ENCODE peak calls at places on chromosomes 1 and 21, in four cellular contexts. D, T, R and B are unnamed samples.

GRCh38 chr1:51734899-51735745 is 118.2 kb downstream of the OSBPL9 start:
- DNase-seq in D (no peak), T (no peak), R (no peak), B (no peak)

GRCh38 chr1:109782927-109783326 is 19.2 kb upstream of the EPS8L3 start:
- DNase-seq in D (no peak), T (peak), R (no peak), B (no peak)

GRCh38 chr1:1283821-1284220 is 3.6 kb downstream of the SCNN1D start:
- DNase-seq in D (no peak), T (no peak), R (no peak), B (peak)

GRCh38 chr1:189616893-189617292 is 860.8 kb downstream of the BRINP3 start:
- DNase-seq in D (no peak), T (no peak), R (no peak), B (no peak)

GRCh38 chr1:24984300-24984699 is 54.2 kb upstream of the RUNX3 start:
- DNase-seq in D (no peak), T (no peak), R (no peak), B (no peak)

GRCh38 chr1:160625725-160626498 is 20.9 kb downstream of the SLAMF1 start:
- DNase-seq in D (no peak), T (no peak), R (no peak), B (no peak)

GRCh38 chr1:8598783-8599182 is 218.7 kb downstream of the RERE start:
- DNase-seq in D (peak), T (no peak), R (no peak), B (no peak)

GRCh38 chr1:34511802-34512201 is 243.0 kb upstream of the GJB5 start:
- DNase-seq in D (no peak), T (no peak), R (no peak), B (no peak)

GRCh38 chr1:115604508-115604907 is 37.3 kb upstream of the VANGL1 start:
- DNase-seq in D (no peak), T (no peak), R (no peak), B (no peak)

GRCh38 chr1:21175324-21175669 is 1.4 kb downstream of the EIF4G3 start:
- DNase-seq in D (peak), T (peak), R (no peak), B (no peak)

GRCh38 chr21:46099476-46099875 is 1.6 kb downstream of the COL6A2 start:
- DNase-seq in D (peak), T (peak), R (no peak), B (no peak)

GRCh38 chr1:182330303-182330702 is 61.3 kb downstream of the GLUL start:
- DNase-seq in D (no peak), T (no peak), R (no peak), B (no peak)

GRCh38 chr1:22055463-22055862 is 3.0 kb downstream of the CDC42 start:
- DNase-seq in D (no peak), T (no peak), R (no peak), B (no peak)

GRCh38 chr1:116472431-116472961 is 98.3 kb downstream of the CD58 start:
- DNase-seq in D (no peak), T (no peak), R (no peak), B (no peak)

GRCh38 chr21:45786660-45787059 is 143.1 kb downstream of the PCBP3 start:
- DNase-seq in D (no peak), T (no peak), R (no peak), B (no peak)

GRCh38 chr1:147225193-147225730 is at the start of gene FMO5:
- DNase-seq in D (peak), T (peak), R (no peak), B (peak)

GRCh38 chr21:34728479-34728878 is 59.7 kb downstream of the CLIC6 start:
- DNase-seq in D (no peak), T (no peak), R (no peak), B (no peak)

GRCh38 chr1:6906783-6907182 is 121.5 kb downstream of the CAMTA1 start:
- DNase-seq in D (no peak), T (no peak), R (no peak), B (no peak)

GRCh38 chr21:44508711-44509445 is 31.1 kb downstream of the KRTAP10-1 start:
- DNase-seq in D (no peak), T (no peak), R (no peak), B (no peak)

GRCh38 chr1:231778009-231778719 is 151.6 kb downstream of the DISC1 start:
- DNase-seq in D (peak), T (no peak), R (no peak), B (no peak)

GRCh38 chr1:13543927-13544556 is 30.2 kb upstream of the LRRC38 start:
- DNase-seq in D (peak), T (peak), R (no peak), B (no peak)

GRCh38 chr1:17475729-17476128 is 36.3 kb upstream of the RCC2 start:
- DNase-seq in D (no peak), T (no peak), R (peak), B (no peak)

GRCh38 chr1:53906121-53906520 is 12.1 kb downstream of the DIO1 start:
- DNase-seq in D (no peak), T (no peak), R (no peak), B (no peak)

GRCh38 chr1:22850281-22850680 is 122.4 kb downstream of the LACTBL1 start:
- DNase-seq in D (no peak), T (no peak), R (no peak), B (no peak)

GRCh38 chr1:162974810-162975209 is 94.4 kb upstream of the RGS4 start:
- DNase-seq in D (no peak), T (no peak), R (no peak), B (no peak)

GRCh38 chr1:90558126-90558525 is 159.0 kb downstream of the BARHL2 start:
- DNase-seq in D (no peak), T (no peak), R (no peak), B (no peak)

GRCh38 chr21:34892196-34892595 is 156.9 kb downstream of the RUNX1 start:
- DNase-seq in D (no peak), T (no peak), R (no peak), B (no peak)

GRCh38 chr1:45306319-45306718 is 20.4 kb upstream of the HPDL start:
- DNase-seq in D (no peak), T (no peak), R (no peak), B (peak)

GRCh38 chr21:43364851-43365424 is 62.0 kb downstream of the SIK1 start:
- DNase-seq in D (no peak), T (no peak), R (no peak), B (no peak)

GRCh38 chr21:46202592-46203202 is 18.4 kb upstream of the SPATC1L start:
- DNase-seq in D (no peak), T (peak), R (no peak), B (no peak)

GRCh38 chr1:160576866-160577265 is 2.4 kb downstream of the CD84 start:
- DNase-seq in D (no peak), T (no peak), R (no peak), B (no peak)

GRCh38 chr1:245493029-245493428 is 338.2 kb downstream of the KIF26B start:
- DNase-seq in D (no peak), T (no peak), R (no peak), B (no peak)
- TF ChIP-seq CTCF in D (no peak), T (no peak), R (no peak), B (no peak)

GRCh38 chr1:4032571-4032970 is 132.5 kb upstream of the C1orf174 start:
- DNase-seq in D (no peak), T (no peak), R (no peak), B (no peak)

GRCh38 chr1:4033732-4034131 is 133.7 kb upstream of the C1orf174 start:
- DNase-seq in D (no peak), T (no peak), R (no peak), B (no peak)

GRCh38 chr1:4033129-4033676 is 133.1 kb upstream of the C1orf174 start:
- DNase-seq in D (no peak), T (no peak), R (no peak), B (no peak)

GRCh38 chr1:4029376-4029775 is 129.3 kb upstream of the C1orf174 start:
- DNase-seq in D (no peak), T (no peak), R (no peak), B (no peak)

GRCh38 chr1:4034318-4034887 is 134.3 kb upstream of the C1orf174 start:
- DNase-seq in D (no peak), T (no peak), R (no peak), B (no peak)
- TF ChIP-seq CTCF in D (no peak), T (no peak), R (no peak), B (no peak)

GRCh38 chr1:214552174-214552608 is 789 bp upstream of the PTPN14 start:
- DNase-seq in D (peak), T (peak), R (peak), B (peak)
- TF ChIP-seq CTCF in D (no peak), T (no peak), R (no peak), B (no peak)

GRCh38 chr21:14308234-14308633 is 74.7 kb downstream of the HSPA13 start:
- DNase-seq in D (no peak), T (no peak), R (no peak), B (no peak)

GRCh38 chr21:14303731-14304488 is 79.0 kb downstream of the HSPA13 start:
- DNase-seq in D (no peak), T (no peak), R (no peak), B (no peak)

GRCh38 chr21:14306143-14306907 is 76.6 kb downstream of the HSPA13 start:
- DNase-seq in D (no peak), T (no peak), R (no peak), B (no peak)
- TF ChIP-seq CTCF in D (no peak), T (no peak), R (no peak), B (peak)